ENCODE peak calls at places on chromosomes 5 and 9, in ten cellular contexts. Z is adipocyte; O is mammary epithelial cell; X is ovary; H is keratinocyte; F is left ventricle myocardium inferior; T is GM12865; G is CD8-positive, alpha-beta memory T cell; J is psoas muscle; M is epithelial cell of esophagus. W is an unnamed sample.

GRCh38 chr9:69145148-69145547 is 28.9 kb upstream of the TJP2 start:
- DNase-seq in X (no peak), Z (no peak), M (no peak), O (no peak), G (no peak), T (no peak), J (no peak), F (no peak), H (no peak), W (no peak)

GRCh38 chr5:79742549-79743136 is 53.0 kb downstream of the CMYA5 start:
- DNase-seq in X (no peak), F (no peak), Z (no peak), O (no peak), J (no peak), G (no peak), M (no peak), H (no peak), T (no peak), W (no peak)

GRCh38 chr5:2259494-2260107 is 376.9 kb upstream of the IRX4 start:
- DNase-seq in H (no peak), Z (no peak), F (no peak), O (no peak), X (no peak), G (no peak), M (no peak), T (no peak), J (no peak), W (no peak)

GRCh38 chr5:133613184-133613583 is 843 bp upstream of the FSTL4 start:
- DNase-seq in T (no peak), O (no peak), F (no peak), M (no peak), H (no peak), Z (no peak), G (no peak), J (no peak), X (no peak), W (no peak)

GRCh38 chr5:108625654-108626053 is 122.0 kb upstream of the FER start:
- DNase-seq in Z (no peak), H (no peak), O (no peak), T (no peak), G (no peak), F (no peak), M (no peak), J (no peak), X (no peak), W (no peak)

GRCh38 chr5:140576776-140577201 is 12.2 kb downstream of the SLC35A4 start:
- DNase-seq in F (no peak), J (no peak), G (no peak), T (no peak), H (no peak), M (no peak), X (no peak), O (no peak), Z (no peak), W (no peak)

GRCh38 chr9:134937566-134938345 is 20.0 kb upstream of the FCN1 start:
- DNase-seq in F (no peak), M (no peak), J (no peak), T (peak; percentile 33), O (no peak), X (no peak), H (no peak), G (no peak), Z (no peak), W (no peak)

GRCh38 chr9:97773723-97774122 is 76.6 kb upstream of the XPA start:
- DNase-seq in M (peak; percentile 80), J (no peak), F (peak; percentile 34), T (no peak), X (no peak), G (no peak), O (no peak), H (no peak), Z (no peak), W (no peak)

GRCh38 chr5:166699616-166700015 is 1591.8 kb upstream of the WWC1 start:
- DNase-seq in O (no peak), X (no peak), Z (no peak), F (no peak), M (no peak), T (no peak), G (no peak), H (no peak), J (no peak), W (no peak)

GRCh38 chr5:14914603-14915277 is 43.2 kb upstream of the ANKH start:
- DNase-seq in T (no peak), X (no peak), F (no peak), Z (peak; percentile 74), G (no peak), O (peak; percentile 67), J (no peak), H (no peak), M (peak; percentile 71), W (no peak)

GRCh38 chr5:148186248-148187003 is 16.4 kb upstream of the SPINK6 start:
- DNase-seq in F (no peak), H (peak; percentile 59), T (peak; percentile 14), M (peak; percentile 96), O (peak; percentile 93), J (no peak), X (no peak), G (no peak), Z (peak; percentile 46), W (no peak)

GRCh38 chr5:135071311-135071710 is 37.3 kb upstream of the PITX1 start:
- DNase-seq in G (no peak), Z (no peak), T (no peak), X (no peak), M (no peak), J (peak; percentile 22), F (no peak), H (no peak), O (no peak), W (no peak)

GRCh38 chr5:159951387-159951786 is 35.1 kb downstream of the ADRA1B start:
- DNase-seq in F (no peak), T (peak; percentile 19), X (no peak), J (no peak), O (no peak), Z (no peak), M (no peak), G (no peak), H (no peak), W (no peak)

GRCh38 chr5:110769282-110769681 is 30.5 kb downstream of the SLC25A46 start:
- DNase-seq in O (peak; percentile 35), G (no peak), H (no peak), M (peak; percentile 78), J (no peak), F (no peak), Z (peak; percentile 95), X (no peak), T (no peak), W (no peak)

GRCh38 chr5:132049559-132049958 is 10.9 kb upstream of the IL3 start:
- DNase-seq in Z (no peak), J (no peak), H (no peak), X (no peak), F (no peak), T (no peak), M (no peak), G (no peak), O (no peak), W (no peak)

GRCh38 chr5:37786855-37787254 is 53.0 kb downstream of the GDNF start:
- DNase-seq in X (no peak), T (no peak), M (peak; percentile 81), J (no peak), F (no peak), O (peak; percentile 75), G (no peak), Z (peak; percentile 59), H (peak; percentile 15), W (no peak)

GRCh38 chr5:95823738-95824609 is 1.4 kb upstream of the GLRX start:
- DNase-seq in M (peak; percentile 76), H (no peak), Z (peak; percentile 94), G (peak; percentile 45), T (peak; percentile 85), O (no peak), J (peak; percentile 82), F (peak; percentile 50), X (peak; percentile 72), W (no peak)
- H3K4me3 ChIP-seq in M (no peak overlapping the region), H (no peak overlapping the region), Z (peak overlapping the region; percentile 93), G (peak overlapping the region; percentile 96), T (peak overlapping the region; percentile 63), O (no peak overlapping the region), J (peak overlapping the region; percentile 95), F (peak overlapping the region; percentile 89), X (peak overlapping the region; percentile 13), W (peak overlapping the region; percentile 97)

GRCh38 chr5:64939772-64940510 is 171.2 kb downstream of the CWC27 start:
- DNase-seq in O (no peak), T (no peak), Z (peak; percentile 27), H (no peak), G (no peak), M (peak; percentile 67), J (peak; percentile 38), F (peak; percentile 12), X (peak; percentile 10), W (no peak)
- H3K4me3 ChIP-seq in O (no peak overlapping the region), T (no peak overlapping the region), Z (peak overlapping the region; percentile 38), H (no peak overlapping the region), G (no peak overlapping the region), M (no peak overlapping the region), J (no peak overlapping the region), F (no peak overlapping the region), X (no peak overlapping the region), W (peak overlapping the region; percentile 57)

DNA sequence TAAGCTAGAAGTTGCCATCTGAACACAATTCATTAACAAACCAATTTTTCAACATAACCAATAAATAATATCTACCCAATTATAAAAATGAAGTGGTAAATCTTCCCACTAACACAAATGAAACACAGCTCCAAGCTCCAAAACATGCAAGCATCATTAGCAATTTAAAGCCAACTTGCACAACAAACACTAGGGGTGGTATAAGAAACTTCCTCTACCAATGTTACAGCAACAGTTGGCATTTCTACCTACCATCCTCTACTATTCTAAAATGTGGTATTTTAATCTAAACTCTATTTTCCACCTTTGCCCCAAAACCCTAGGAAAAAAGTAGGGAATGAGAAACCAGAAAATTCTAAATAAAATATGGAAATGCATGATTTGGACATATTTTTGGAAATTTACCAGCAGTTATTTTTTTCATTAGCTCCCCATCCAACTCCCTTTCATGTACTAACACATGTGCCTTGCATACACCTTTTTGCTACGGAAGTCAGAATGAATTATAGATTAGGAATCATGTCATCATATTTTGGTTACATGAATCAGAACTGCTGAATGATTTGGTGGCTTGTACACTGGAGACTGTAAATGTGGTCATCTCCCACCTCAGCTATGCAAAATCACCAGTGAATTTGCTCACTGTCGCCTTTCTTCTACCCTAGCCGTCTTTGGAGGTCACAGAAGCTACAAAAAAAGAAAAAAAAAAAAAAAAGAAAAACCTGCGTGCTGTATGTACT is 4.1 kb downstream of the NR6A1 start:
- DNase-seq in G (no peak), F (no peak), O (no peak), X (no peak), H (no peak), J (no peak), M (no peak), Z (no peak), T (peak; percentile 33), W (no peak)
- H3K4me3 ChIP-seq in G (no peak overlapping the region), F (no peak overlapping the region), O (no peak overlapping the region), X (no peak overlapping the region), H (no peak overlapping the region), J (no peak overlapping the region), M (no peak overlapping the region), Z (no peak overlapping the region), T (no peak overlapping the region), W (no peak overlapping the region)

DNA sequence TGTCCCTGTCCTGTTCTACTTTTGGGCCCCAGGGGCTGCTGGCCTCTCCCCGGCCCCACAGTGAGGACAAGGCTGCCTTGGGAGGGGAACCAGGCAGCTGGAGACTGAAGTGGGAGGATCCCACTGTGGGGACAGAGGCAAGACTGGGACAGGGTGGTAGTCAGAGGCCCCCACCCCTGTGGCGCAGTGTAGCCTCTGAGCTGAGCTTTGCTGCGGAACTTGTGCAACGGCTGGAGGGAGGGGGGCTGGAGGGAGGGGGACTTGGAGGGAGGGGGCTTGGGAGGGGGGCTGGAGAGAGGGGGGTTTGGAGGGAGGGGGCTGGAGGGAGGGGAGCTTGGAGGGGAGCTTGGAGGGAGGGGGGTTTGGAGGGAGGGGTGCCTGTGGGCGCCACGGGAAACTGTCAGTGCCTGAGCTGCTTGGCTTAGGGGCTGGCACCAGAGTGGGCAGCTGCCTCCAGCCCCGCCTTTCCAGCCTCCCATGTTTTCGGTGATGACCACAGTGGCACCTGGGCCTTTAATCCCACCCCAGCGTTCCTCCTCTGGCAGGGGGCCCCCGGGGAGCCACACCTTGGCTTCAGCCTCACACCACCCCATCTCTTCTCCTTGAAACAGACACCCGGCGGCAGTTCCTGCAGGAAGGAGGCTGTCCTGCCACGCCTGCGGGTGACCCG is 2.3 kb upstream of the FUT7 start:
- DNase-seq in H (no peak), T (no peak), Z (no peak), J (no peak), M (no peak), X (no peak), G (no peak), O (peak; percentile 17), F (no peak), W (no peak)
- H3K4me3 ChIP-seq in H (no peak overlapping the region), T (peak overlapping the region; percentile 1), Z (no peak overlapping the region), J (peak overlapping the region; percentile 28), M (no peak overlapping the region), X (no peak overlapping the region), G (peak overlapping the region; percentile 58), O (no peak overlapping the region), F (peak overlapping the region; percentile 39), W (peak overlapping the region; percentile 52)